ENCODE peak calls at places on chromosome 3, in nine cellular contexts. One of them, this sample, is unnamed.
A peak's percentile ranks its signal among the peaks of the same experiment; 100 is the strongest.

GRCh38 chr3:171399842-171400241 is 60.4 kb downstream of the TNIK start:
- DNase-seq in mesenchymal stem cell: no peak
- DNase-seq in iris pigment epithelial cell: no peak
- DNase-seq in T1000: no peak
- DNase-seq in uterus: no peak
- DNase-seq in NCI-H1048: no peak
- DNase-seq in EH: no peak
- DNase-seq in H4: no peak
- DNase-seq in mucosa of gallbladder: no peak
- DNase-seq in this sample: no peak

GRCh38 chr3:141929341-141929995 is 53.0 kb downstream of the ATP1B3 start:
- DNase-seq in NCI-H1048: no peak
- DNase-seq in EH: no peak
- DNase-seq in uterus: no peak
- DNase-seq in mesenchymal stem cell: no peak
- DNase-seq in iris pigment epithelial cell: no peak
- DNase-seq in mucosa of gallbladder: no peak
- DNase-seq in H4: no peak
- DNase-seq in T1000: no peak
- DNase-seq in this sample: no peak

GRCh38 chr3:168003911-168004310 is 91.8 kb downstream of the GOLIM4 start:
- DNase-seq in iris pigment epithelial cell: no peak
- DNase-seq in T1000: no peak
- DNase-seq in EH: no peak
- DNase-seq in NCI-H1048: no peak
- DNase-seq in uterus: no peak
- DNase-seq in mucosa of gallbladder: no peak
- DNase-seq in H4: no peak
- DNase-seq in mesenchymal stem cell: no peak
- DNase-seq in this sample: no peak

GRCh38 chr3:5160926-5161858 is 26.3 kb upstream of the EDEM1 start:
- DNase-seq in mesenchymal stem cell: peak; percentile 52
- DNase-seq in NCI-H1048: no peak
- DNase-seq in uterus: no peak
- DNase-seq in T1000: peak; percentile 27
- DNase-seq in EH: peak; percentile 44
- DNase-seq in iris pigment epithelial cell: peak; percentile 21
- DNase-seq in mucosa of gallbladder: no peak
- DNase-seq in H4: peak; percentile 53
- DNase-seq in this sample: no peak

GRCh38 chr3:178699810-178700209 is 163.6 kb downstream of the KCNMB2 start:
- DNase-seq in uterus: no peak
- DNase-seq in H4: no peak
- DNase-seq in mucosa of gallbladder: no peak
- DNase-seq in iris pigment epithelial cell: peak; percentile 52
- DNase-seq in NCI-H1048: no peak
- DNase-seq in T1000: no peak
- DNase-seq in EH: peak; percentile 47
- DNase-seq in mesenchymal stem cell: no peak
- DNase-seq in this sample: no peak

GRCh38 chr3:98454929-98455328 is 8.1 kb upstream of the OR5K1 start:
- DNase-seq in mucosa of gallbladder: no peak
- DNase-seq in H4: no peak
- DNase-seq in mesenchymal stem cell: no peak
- DNase-seq in iris pigment epithelial cell: peak; percentile 1
- DNase-seq in NCI-H1048: no peak
- DNase-seq in EH: no peak
- DNase-seq in T1000: no peak
- DNase-seq in uterus: no peak
- DNase-seq in this sample: no peak

GRCh38 chr3:150761831-150762661 is 923 bp downstream of the SIAH2 start:
- DNase-seq in uterus: peak; percentile 54
- DNase-seq in NCI-H1048: no peak
- DNase-seq in mesenchymal stem cell: peak; percentile 81
- DNase-seq in mucosa of gallbladder: peak; percentile 62
- DNase-seq in iris pigment epithelial cell: peak; percentile 57
- DNase-seq in EH: peak; percentile 70
- DNase-seq in T1000: no peak
- DNase-seq in H4: peak; percentile 53
- DNase-seq in this sample: no peak

GRCh38 chr3:111072016-111072891 is 638 bp downstream of the NECTIN3 start:
- DNase-seq in iris pigment epithelial cell: peak; percentile 56
- DNase-seq in mesenchymal stem cell: peak; percentile 58
- DNase-seq in EH: peak; percentile 48
- DNase-seq in uterus: peak; percentile 34
- DNase-seq in H4: no peak
- DNase-seq in NCI-H1048: no peak
- DNase-seq in T1000: peak; percentile 30
- DNase-seq in mucosa of gallbladder: peak; percentile 24
- DNase-seq in this sample: no peak

GRCh38 chr3:8658326-8659212 is 14.0 kb upstream of the SSUH2 start:
- DNase-seq in mesenchymal stem cell: no peak
- DNase-seq in uterus: peak; percentile 35
- DNase-seq in H4: peak; percentile 67
- DNase-seq in iris pigment epithelial cell: peak; percentile 41
- DNase-seq in EH: peak; percentile 46
- DNase-seq in T1000: no peak
- DNase-seq in NCI-H1048: no peak
- DNase-seq in mucosa of gallbladder: peak; percentile 82
- DNase-seq in this sample: peak; percentile 45

This sample was measured in GM12878.